ENCODE peak calls at places on chromosome 9, in six cellular contexts. J is EH, N is NCI-H345, G is fibroblast of the aortic adventitia, H is HCT116, B is IMR-90. W is an unnamed sample.

GRCh38 chr9:129177791-129178578 is at the start of gene IER5L:
- DNase-seq in J (peak; percentile 95), N (peak; percentile 98), G (peak; percentile 94), H (peak; percentile 91), B (peak; percentile 94), W (peak; percentile 92)

GRCh38 chr9:5596173-5596572 is 32.7 kb upstream of the RIC1 start:
- DNase-seq in J (no peak), N (no peak), G (no peak), H (no peak), B (no peak), W (no peak)

GRCh38 chr9:116953271-116953670 is 266.2 kb downstream of the TRIM32 start:
- DNase-seq in J (no peak), N (no peak), G (no peak), H (no peak), B (no peak), W (no peak)

GRCh38 chr9:38029923-38030638 is 38.9 kb downstream of the SHB start:
- DNase-seq in J (no peak), N (no peak), G (no peak), H (no peak), B (no peak), W (no peak)

GRCh38 chr9:95570646-95571045 is 53.9 kb upstream of the PTCH1 start:
- DNase-seq in J (no peak), N (no peak), G (no peak), H (no peak), B (no peak), W (peak; percentile 70)

GRCh38 chr9:131395027-131395744 is 1.3 kb downstream of the PRRC2B start:
- DNase-seq in J (peak; percentile 34), N (no peak), G (peak; percentile 34), H (no peak), B (no peak), W (no peak)

GRCh38 chr9:130920762-130921482 is 18.1 kb downstream of the FIBCD1 start:
- DNase-seq in J (no peak), N (no peak), G (no peak), H (no peak), B (no peak), W (no peak)

GRCh38 chr9:36298566-36298965 is 40.3 kb upstream of the GNE start:
- DNase-seq in J (peak; percentile 75), N (no peak), G (peak; percentile 37), H (no peak), B (peak; percentile 25), W (no peak)

GRCh38 chr9:93612052-93612795 is 35.8 kb downstream of the PHF2 start:
- DNase-seq in J (no peak), N (no peak), G (no peak), H (no peak), B (peak; percentile 16), W (no peak)

GRCh38 chr9:1791191-1791590 is 224.0 kb upstream of the SMARCA2 start:
- DNase-seq in J (no peak), N (no peak), G (no peak), H (no peak), B (no peak), W (no peak)